ENCODE peak calls at places on chromosomes 3 and 15, in eight cellular contexts. One of them, this sample, is unnamed.

GRCh38 chr15:49178477-49178876 is 8.4 kb downstream of the GALK2 start:
- DNase-seq in lower lobe of right lung: no peak
- DNase-seq in endodermal cell: no peak
- DNase-seq in heart left ventricle: no peak
- DNase-seq in kidney: no peak
- DNase-seq in breast epithelium: no peak
- DNase-seq in Peyer's patch: no peak
- DNase-seq in suprapubic skin: no peak
- DNase-seq in this sample: no peak

GRCh38 chr3:49803464-49804140 is 541 bp downstream of the INKA1 start:
- DNase-seq in breast epithelium: no peak
- DNase-seq in heart left ventricle: peak
- DNase-seq in endodermal cell: no peak
- DNase-seq in kidney: peak
- DNase-seq in lower lobe of right lung: peak
- DNase-seq in suprapubic skin: no peak
- DNase-seq in Peyer's patch: peak
- DNase-seq in this sample: peak

GRCh38 chr15:81171286-81171685 is 25.4 kb upstream of the IL16 start:
- DNase-seq in endodermal cell: no peak
- DNase-seq in lower lobe of right lung: no peak
- DNase-seq in Peyer's patch: no peak
- DNase-seq in suprapubic skin: no peak
- DNase-seq in heart left ventricle: no peak
- DNase-seq in breast epithelium: no peak
- DNase-seq in kidney: no peak
- DNase-seq in this sample: no peak

GRCh38 chr3:123559040-123559861 is 25.6 kb downstream of the HACD2 start:
- DNase-seq in lower lobe of right lung: no peak
- DNase-seq in endodermal cell: no peak
- DNase-seq in suprapubic skin: no peak
- DNase-seq in Peyer's patch: no peak
- DNase-seq in kidney: no peak
- DNase-seq in heart left ventricle: no peak
- DNase-seq in breast epithelium: no peak
- DNase-seq in this sample: peak

GRCh38 chr15:64151727-64152506 is at the start of gene SNX22:
- DNase-seq in Peyer's patch: no peak
- DNase-seq in endodermal cell: no peak
- DNase-seq in kidney: peak
- DNase-seq in suprapubic skin: peak
- DNase-seq in breast epithelium: no peak
- DNase-seq in lower lobe of right lung: peak
- DNase-seq in heart left ventricle: no peak
- DNase-seq in this sample: peak

GRCh38 chr3:38006031-38006430 is 15.4 kb downstream of the VILL start:
- DNase-seq in suprapubic skin: no peak
- DNase-seq in breast epithelium: no peak
- DNase-seq in kidney: peak
- DNase-seq in heart left ventricle: no peak
- DNase-seq in Peyer's patch: no peak
- DNase-seq in lower lobe of right lung: peak
- DNase-seq in endodermal cell: no peak
- DNase-seq in this sample: no peak

GRCh38 chr3:32009101-32009500 is 27.6 kb downstream of the ZNF860 start:
- DNase-seq in heart left ventricle: no peak
- DNase-seq in endodermal cell: no peak
- DNase-seq in kidney: no peak
- DNase-seq in lower lobe of right lung: no peak
- DNase-seq in breast epithelium: no peak
- DNase-seq in Peyer's patch: no peak
- DNase-seq in suprapubic skin: no peak
- DNase-seq in this sample: peak

GRCh38 chr3:99355465-99355864 is 282.9 kb upstream of the COL8A1 start:
- DNase-seq in suprapubic skin: no peak
- DNase-seq in lower lobe of right lung: no peak
- DNase-seq in Peyer's patch: no peak
- DNase-seq in heart left ventricle: no peak
- DNase-seq in kidney: no peak
- DNase-seq in breast epithelium: no peak
- DNase-seq in endodermal cell: no peak
- DNase-seq in this sample: no peak

GRCh38 chr15:71804695-71805470 is 5.5 kb upstream of the NR2E3 start:
- DNase-seq in heart left ventricle: no peak
- DNase-seq in Peyer's patch: no peak
- DNase-seq in suprapubic skin: peak
- DNase-seq in kidney: no peak
- DNase-seq in lower lobe of right lung: no peak
- DNase-seq in breast epithelium: no peak
- DNase-seq in endodermal cell: no peak
- DNase-seq in this sample: no peak

GRCh38 chr15:61794881-61795280 is 265.4 kb downstream of the VPS13C start:
- DNase-seq in heart left ventricle: no peak
- DNase-seq in kidney: no peak
- DNase-seq in endodermal cell: no peak
- DNase-seq in Peyer's patch: no peak
- DNase-seq in breast epithelium: no peak
- DNase-seq in suprapubic skin: no peak
- DNase-seq in lower lobe of right lung: no peak
- DNase-seq in this sample: peak

GRCh38 chr3:28110884-28111283 is 130.5 kb upstream of the CMC1 start:
- DNase-seq in breast epithelium: no peak
- DNase-seq in Peyer's patch: no peak
- DNase-seq in endodermal cell: no peak
- DNase-seq in suprapubic skin: no peak
- DNase-seq in kidney: no peak
- DNase-seq in heart left ventricle: no peak
- DNase-seq in lower lobe of right lung: no peak
- DNase-seq in this sample: no peak

GRCh38 chr3:67688231-67688630 is 33.8 kb upstream of the SUCLG2 start:
- DNase-seq in suprapubic skin: no peak
- DNase-seq in breast epithelium: no peak
- DNase-seq in Peyer's patch: no peak
- DNase-seq in lower lobe of right lung: no peak
- DNase-seq in kidney: no peak
- DNase-seq in heart left ventricle: no peak
- DNase-seq in endodermal cell: no peak
- DNase-seq in this sample: no peak

GRCh38 chr3:97821413-97821809 is 400 bp upstream of the CRYBG3 start:
- DNase-seq in breast epithelium: peak
- DNase-seq in Peyer's patch: peak
- DNase-seq in lower lobe of right lung: peak
- DNase-seq in kidney: peak
- DNase-seq in endodermal cell: peak
- DNase-seq in heart left ventricle: peak
- DNase-seq in suprapubic skin: peak
- DNase-seq in this sample: peak

GRCh38 chr3:146555311-146555710 is 10.9 kb upstream of the PLSCR1 start:
- DNase-seq in lower lobe of right lung: no peak
- DNase-seq in endodermal cell: no peak
- DNase-seq in heart left ventricle: no peak
- DNase-seq in suprapubic skin: no peak
- DNase-seq in breast epithelium: no peak
- DNase-seq in Peyer's patch: no peak
- DNase-seq in kidney: no peak
- DNase-seq in this sample: no peak

GRCh38 chr3:127461286-127461685 is 129.2 kb downstream of the TPRA1 start:
- DNase-seq in breast epithelium: no peak
- DNase-seq in endodermal cell: no peak
- DNase-seq in lower lobe of right lung: no peak
- DNase-seq in suprapubic skin: no peak
- DNase-seq in heart left ventricle: no peak
- DNase-seq in kidney: peak
- DNase-seq in Peyer's patch: no peak
- DNase-seq in this sample: no peak
- TF ChIP-seq CTCF in breast epithelium: no peak
- TF ChIP-seq CTCF in endodermal cell: no peak
- TF ChIP-seq CTCF in lower lobe of right lung: no peak
- TF ChIP-seq CTCF in suprapubic skin: no peak
- TF ChIP-seq CTCF in heart left ventricle: no peak
- TF ChIP-seq CTCF in kidney: no peak
- TF ChIP-seq CTCF in Peyer's patch: no peak
- TF ChIP-seq CTCF in this sample: no peak

DNA sequence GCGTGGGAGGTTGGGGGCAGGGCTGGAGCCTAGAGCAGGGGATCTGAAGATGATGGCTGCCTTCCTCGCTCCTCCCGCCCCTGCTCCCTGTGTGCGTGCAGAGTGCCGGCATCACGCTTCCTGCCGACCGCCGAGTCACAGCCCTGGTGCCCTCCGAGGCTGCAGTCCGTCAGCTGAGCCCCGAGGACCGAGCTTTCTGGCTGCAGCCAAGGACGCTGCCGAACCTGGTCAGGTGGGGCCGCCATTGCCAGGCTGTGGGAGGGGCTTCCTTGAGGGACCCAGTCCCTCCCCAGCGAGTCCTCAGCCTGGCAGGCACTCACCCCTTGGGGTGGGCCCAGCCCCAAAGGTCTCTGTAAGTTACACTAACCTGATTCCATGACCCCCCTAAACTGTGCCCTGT is 17.6 kb downstream of the STAB1 start:
- DNase-seq in Peyer's patch: no peak
- DNase-seq in suprapubic skin: no peak
- DNase-seq in lower lobe of right lung: no peak
- DNase-seq in breast epithelium: no peak
- DNase-seq in heart left ventricle: no peak
- DNase-seq in kidney: no peak
- DNase-seq in endodermal cell: no peak
- DNase-seq in this sample: no peak
- H3K27ac ChIP-seq in Peyer's patch: no peak
- H3K27ac ChIP-seq in suprapubic skin: no peak
- H3K27ac ChIP-seq in lower lobe of right lung: no peak
- H3K27ac ChIP-seq in breast epithelium: no peak
- H3K27ac ChIP-seq in heart left ventricle: no peak
- H3K27ac ChIP-seq in kidney: no peak
- H3K27ac ChIP-seq in endodermal cell: no peak
- H3K27ac ChIP-seq in this sample: no peak

DNA sequence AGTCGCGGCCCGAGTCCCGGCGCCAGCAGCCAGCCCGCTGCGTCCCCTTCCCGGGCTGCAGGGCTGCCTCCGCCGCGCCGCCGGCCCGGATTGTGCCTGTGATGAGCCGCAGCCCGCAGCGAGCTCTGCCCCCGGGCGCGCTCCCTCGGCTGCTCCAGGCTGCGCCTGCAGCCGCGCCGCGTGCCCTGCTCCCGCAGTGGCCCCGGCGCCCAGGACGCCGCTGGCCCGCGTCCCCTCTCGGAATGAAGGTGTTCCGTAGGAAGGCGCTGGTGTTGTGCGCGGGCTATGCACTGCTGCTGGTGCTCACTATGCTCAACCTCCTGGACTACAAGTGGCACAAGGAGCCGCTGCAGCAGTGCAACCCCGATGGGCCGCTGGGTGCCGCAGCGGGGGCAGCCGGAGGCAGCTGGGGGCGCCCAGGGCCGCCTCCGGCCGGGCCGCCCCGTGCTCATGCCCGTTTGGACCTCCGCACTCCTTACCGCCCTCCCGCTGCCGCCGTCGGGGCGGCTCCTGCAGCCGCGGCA is 1.2 kb downstream of the CHST2 start:
- DNase-seq in heart left ventricle: no peak
- DNase-seq in kidney: peak
- DNase-seq in lower lobe of right lung: peak
- DNase-seq in Peyer's patch: peak
- DNase-seq in suprapubic skin: no peak
- DNase-seq in endodermal cell: peak
- DNase-seq in breast epithelium: no peak
- DNase-seq in this sample: peak
- TF ChIP-seq CTCF in heart left ventricle: no peak
- TF ChIP-seq CTCF in kidney: no peak
- TF ChIP-seq CTCF in lower lobe of right lung: no peak
- TF ChIP-seq CTCF in Peyer's patch: no peak
- TF ChIP-seq CTCF in suprapubic skin: no peak
- TF ChIP-seq CTCF in endodermal cell: no peak
- TF ChIP-seq CTCF in breast epithelium: no peak
- TF ChIP-seq CTCF in this sample: peak

DNA sequence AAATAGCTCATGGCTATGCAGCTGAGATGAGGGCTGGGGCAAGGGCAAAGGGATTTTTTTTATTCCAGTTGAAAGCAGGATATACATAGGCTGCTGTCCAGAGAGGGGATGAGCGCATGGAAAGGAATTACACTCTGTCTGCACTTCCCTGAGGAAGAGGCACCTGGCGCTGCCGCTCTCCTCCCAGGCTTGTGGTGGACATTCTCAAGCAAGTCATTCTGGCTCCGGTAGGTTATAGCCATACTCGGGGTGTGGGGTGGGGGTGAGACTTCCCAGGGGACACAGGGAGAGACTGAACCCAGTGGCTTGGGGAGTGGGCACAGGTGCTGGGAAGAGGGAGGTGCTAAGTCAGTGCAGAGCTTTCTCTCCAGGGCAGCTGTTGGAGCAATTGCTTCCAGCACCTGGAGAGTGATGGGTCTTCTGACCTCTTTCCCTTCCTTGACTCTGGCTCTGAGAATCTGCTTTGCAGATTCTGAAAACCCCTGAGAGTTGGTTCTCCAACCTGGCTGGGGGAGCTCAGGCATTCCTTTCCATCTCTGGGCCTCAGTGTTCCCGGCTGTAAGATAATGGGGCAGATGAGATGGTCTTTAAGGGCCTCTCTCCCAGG is 24.3 kb downstream of the CYP8B1 start:
- DNase-seq in breast epithelium: no peak
- DNase-seq in endodermal cell: peak
- DNase-seq in heart left ventricle: no peak
- DNase-seq in kidney: no peak
- DNase-seq in suprapubic skin: peak
- DNase-seq in lower lobe of right lung: no peak
- DNase-seq in Peyer's patch: peak
- DNase-seq in this sample: no peak
- H3K27ac ChIP-seq in breast epithelium: peak
- H3K27ac ChIP-seq in endodermal cell: no peak
- H3K27ac ChIP-seq in heart left ventricle: no peak
- H3K27ac ChIP-seq in kidney: no peak
- H3K27ac ChIP-seq in suprapubic skin: peak
- H3K27ac ChIP-seq in lower lobe of right lung: no peak
- H3K27ac ChIP-seq in Peyer's patch: no peak
- H3K27ac ChIP-seq in this sample: no peak

GRCh38 chr15:75640483-75641175 is 605 bp upstream of the IMP3 start:
- DNase-seq in lower lobe of right lung: peak
- DNase-seq in heart left ventricle: no peak
- DNase-seq in kidney: peak
- DNase-seq in suprapubic skin: no peak
- DNase-seq in Peyer's patch: peak
- DNase-seq in breast epithelium: no peak
- DNase-seq in endodermal cell: no peak
- DNase-seq in this sample: no peak
- TF ChIP-seq CTCF in lower lobe of right lung: no peak
- TF ChIP-seq CTCF in heart left ventricle: no peak
- TF ChIP-seq CTCF in kidney: no peak
- TF ChIP-seq CTCF in suprapubic skin: no peak
- TF ChIP-seq CTCF in Peyer's patch: peak
- TF ChIP-seq CTCF in breast epithelium: no peak
- TF ChIP-seq CTCF in endodermal cell: peak
- TF ChIP-seq CTCF in this sample: peak

This sample was measured in RWPE1.